ENCODE peak calls at places on chromosomes 3 and 15, in nine cellular contexts. E is activated CD4-positive, alpha-beta T cell treated with anti-CD3 and anti-CD28 coated beads, Interleukin-2, amount 50 U/mL, for 4 hours; I is stimulated activated CD4-positive, alpha-beta T cell treated with anti-CD3 and anti-CD28 coated beads, Interleukin-4, amount 100 ng/mL, for 48 hours; S is SW 1271; M is Peyer's patch; T is endothelial cell of umbilical vein; W is Caki2; X is NCI-H1105; R is KG1. Q is an unnamed sample.

GRCh38 chr3:195186041-195186709 is 84.8 kb downstream of the XXYLT1 start:
- DNase-seq in E (peak; percentile 16), I (no peak), S (no peak), M (no peak), T (no peak), W (no peak), X (no peak), R (no peak), Q (no peak)

GRCh38 chr15:97849183-97849582 is 111.3 kb upstream of the ARRDC4 start:
- DNase-seq in E (no peak), I (no peak), S (no peak), M (no peak), T (no peak), W (no peak), X (no peak), R (no peak), Q (no peak)

GRCh38 chr15:63057454-63058335 is 15.1 kb downstream of the TPM1 start:
- DNase-seq in E (no peak), I (no peak), S (no peak), M (no peak), T (no peak), W (no peak), X (no peak), R (no peak), Q (no peak)

GRCh38 chr3:55322649-55323048 is 164.5 kb downstream of the WNT5A start:
- DNase-seq in E (no peak), I (no peak), S (no peak), M (no peak), T (no peak), W (no peak), X (no peak), R (no peak), Q (no peak)

GRCh38 chr3:13217736-13218540 is 144.7 kb upstream of the IQSEC1 start:
- DNase-seq in E (no peak), I (no peak), S (peak; percentile 94), M (no peak), T (no peak), W (peak; percentile 82), X (no peak), R (no peak), Q (peak; percentile 92)

GRCh38 chr15:49842331-49842730 is 221.5 kb downstream of the DTWD1 start:
- DNase-seq in E (no peak), I (no peak), S (no peak), M (no peak), T (no peak), W (no peak), X (no peak), R (no peak), Q (no peak)

GRCh38 chr15:70199124-70199482 is 101.4 kb upstream of the TLE3 start:
- DNase-seq in E (no peak), I (no peak), S (no peak), M (no peak), T (no peak), W (no peak), X (no peak), R (no peak), Q (no peak)

GRCh38 chr15:72866866-72867616 is 83.5 kb upstream of the ADPGK start:
- DNase-seq in E (no peak), I (no peak), S (no peak), M (no peak), T (no peak), W (no peak), X (no peak), R (no peak), Q (no peak)

GRCh38 chr15:69755571-69756310 is 303.1 kb downstream of the RPLP1 start:
- DNase-seq in E (peak; percentile 79), I (peak; percentile 58), S (no peak), M (peak; percentile 82), T (no peak), W (no peak), X (no peak), R (peak; percentile 44), Q (peak; percentile 85)

GRCh38 chr15:50262533-50262932 is 3.0 kb downstream of the HDC start:
- DNase-seq in E (peak; percentile 42), I (peak; percentile 20), S (no peak), M (no peak), T (no peak), W (no peak), X (no peak), R (peak; percentile 23), Q (no peak)

GRCh38 chr3:141414141-141414689 is 45.9 kb downstream of the ZBTB38 start:
- DNase-seq in E (no peak), I (no peak), S (no peak), M (no peak), T (no peak), W (no peak), X (no peak), R (no peak), Q (no peak)

GRCh38 chr3:20769430-20769829 is 583.4 kb upstream of the SGO1 start:
- DNase-seq in E (no peak), I (no peak), S (no peak), M (no peak), T (no peak), W (no peak), X (no peak), R (no peak), Q (no peak)

GRCh38 chr3:133488785-133489367 is 84.6 kb upstream of the CDV3 start:
- DNase-seq in E (no peak), I (no peak), S (no peak), M (no peak), T (peak; percentile 60), W (peak; percentile 82), X (no peak), R (no peak), Q (peak; percentile 29)

GRCh38 chr3:25191703-25192102 is 236.4 kb upstream of the RARB start:
- DNase-seq in E (no peak), I (no peak), S (no peak), M (no peak), T (no peak), W (no peak), X (no peak), R (no peak), Q (no peak)

GRCh38 chr3:150309557-150309956 is 98.5 kb upstream of the TSC22D2 start:
- DNase-seq in E (no peak), I (no peak), S (peak; percentile 72), M (no peak), T (no peak), W (no peak), X (no peak), R (no peak), Q (no peak)

GRCh38 chr15:60299452-60300047 is 98.2 kb downstream of the ANXA2 start:
- DNase-seq in E (no peak), I (no peak), S (no peak), M (no peak), T (no peak), W (no peak), X (peak; percentile 100), R (no peak), Q (no peak)

GRCh38 chr3:102060814-102061213 is 211.5 kb downstream of the NFKBIZ start:
- DNase-seq in E (no peak), I (no peak), S (no peak), M (no peak), T (no peak), W (peak; percentile 12), X (no peak), R (no peak), Q (no peak)

GRCh38 chr3:159005148-159005547 is 203.3 kb downstream of the MFSD1 start:
- DNase-seq in E (no peak), I (no peak), S (no peak), M (no peak), T (no peak), W (no peak), X (no peak), R (no peak), Q (no peak)

GRCh38 chr3:187012609-187013051 is 82.3 kb downstream of the ST6GAL1 start:
- DNase-seq in E (peak; percentile 52), I (no peak), S (no peak), M (peak; percentile 68), T (peak; percentile 95), W (peak; percentile 14), X (no peak), R (no peak), Q (no peak)

GRCh38 chr3:189466004-189466403 is 165.2 kb upstream of the TP63 start:
- DNase-seq in E (no peak), I (no peak), S (no peak), M (no peak), T (no peak), W (no peak), X (no peak), R (no peak), Q (no peak)

GRCh38 chr3:27632431-27633223 is 89.5 kb downstream of the EOMES start:
- DNase-seq in E (peak; percentile 25), I (peak; percentile 12), S (peak; percentile 70), M (peak; percentile 25), T (peak; percentile 66), W (no peak), X (no peak), R (no peak), Q (no peak)

GRCh38 chr3:165202995-165203394 is 6.8 kb upstream of the SLITRK3 start:
- DNase-seq in E (no peak), I (no peak), S (no peak), M (no peak), T (no peak), W (no peak), X (no peak), R (no peak), Q (no peak)

GRCh38 chr3:52939600-52939999 is 42.3 kb upstream of the STIMATE start:
- DNase-seq in E (no peak), I (no peak), S (no peak), M (no peak), T (no peak), W (no peak), X (no peak), R (no peak), Q (no peak)

Q was measured in epithelial cell of proximal tubule.